ENCODE peak calls at places on chromosomes 3 and 15, in four cellular contexts. L is GM23248, Y is GM23338, T is SK-N-SH. J is an unnamed sample. For H3F3A, the result is how much of the 10 kb centered on the place peaks cover.

GRCh38 chr3:80556728-80557127 is 788.9 kb upstream of the ROBO1 start:
- DNase-seq in L (peak), Y (no peak), T (no peak), J (no peak)

GRCh38 chr3:30708472-30708871 is 102.1 kb downstream of the TGFBR2 start:
- DNase-seq in L (no peak), Y (no peak), T (no peak), J (no peak)

GRCh38 chr15:101091080-101092017 is 160.5 kb downstream of the CHSY1 start:
- DNase-seq in L (peak), Y (no peak), T (no peak), J (no peak)

GRCh38 chr15:29352402-29352801 is 82.8 kb upstream of the NSMCE3 start:
- DNase-seq in L (no peak), Y (no peak), T (no peak), J (no peak)

GRCh38 chr3:101466465-101467309 is 46.3 kb downstream of the SENP7 start:
- DNase-seq in L (no peak), Y (peak), T (no peak), J (no peak)

GRCh38 chr15:37015025-37015424 is 85.3 kb downstream of the MEIS2 start:
- DNase-seq in L (peak), Y (no peak), T (no peak), J (no peak)

GRCh38 chr3:136929984-136930671 is 27.7 kb upstream of the IL20RB start:
- DNase-seq in L (peak), Y (no peak), T (no peak), J (no peak)

GRCh38 chr3:159848348-159849118 is 140.1 kb upstream of the IL12A start:
- DNase-seq in L (peak), Y (no peak), T (no peak), J (no peak)

GRCh38 chr3:190862209-190863118 is at the start of gene GMNC:
- DNase-seq in L (peak), Y (peak), T (peak), J (peak)

GRCh38 chr15:77507151-77507847 is 86.6 kb downstream of the HMG20A start:
- DNase-seq in L (peak), Y (no peak), T (no peak), J (peak)

GRCh38 chr15:100785181-100786138 is 94.2 kb upstream of the ALDH1A3 start:
- DNase-seq in L (peak), Y (no peak), T (no peak), J (no peak)

GRCh38 chr15:48416301-48416700 is 85.1 kb downstream of the DUT start:
- DNase-seq in L (no peak), Y (no peak), T (no peak), J (no peak)
- H3K4me2 ChIP-seq in L (no peak), Y (no peak), T (no peak), J (no peak)

GRCh38 chr15:70524470-70524869 is 238.9 kb downstream of the UACA start:
- DNase-seq in L (no peak), Y (no peak), T (no peak), J (no peak)

GRCh38 chr15:70523192-70523591 is 240.2 kb downstream of the UACA start:
- DNase-seq in L (no peak), Y (no peak), T (no peak), J (no peak)

GRCh38 chr15:70521576-70522322 is 241.6 kb downstream of the UACA start:
- DNase-seq in L (no peak), Y (no peak), T (no peak), J (no peak)

GRCh38 chr15:70523634-70524033 is 239.7 kb downstream of the UACA start:
- DNase-seq in L (no peak), Y (no peak), T (no peak), J (no peak)

GRCh38 chr15:70522323-70522966 is 240.9 kb downstream of the UACA start:
- DNase-seq in L (no peak), Y (no peak), T (no peak), J (no peak)
- H3F3A ChIP-seq in L (under half), Y (under half), T (under half), J (under half)

DNA sequence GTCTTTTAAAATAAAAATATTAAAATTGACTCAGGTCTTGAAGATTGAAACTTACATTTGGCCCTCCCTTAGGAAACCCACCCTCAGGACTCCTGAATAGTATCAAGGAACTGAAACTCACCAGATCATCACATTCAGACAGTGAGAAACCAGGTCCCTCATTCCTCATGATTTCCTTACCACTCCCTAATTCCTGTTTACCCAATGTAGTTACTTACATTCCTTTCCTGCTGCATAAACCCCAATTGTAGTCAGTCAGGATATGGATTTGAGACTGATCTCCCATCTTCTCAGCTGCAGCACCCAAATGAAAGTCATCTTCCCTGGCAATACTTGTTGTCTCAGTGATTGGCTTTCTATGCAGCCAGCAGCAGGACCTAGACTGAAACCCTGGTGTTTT is 8.6 kb downstream of the ATP13A4 start:
- DNase-seq in L (no peak), Y (no peak), T (no peak), J (peak)
- H3K4me2 ChIP-seq in L (no peak), Y (no peak), T (no peak), J (no peak)

GRCh38 chr15:59794229-59794886 is 105.2 kb upstream of the BNIP2 start:
- DNase-seq in L (no peak), Y (no peak), T (no peak), J (no peak)
- H3F3A ChIP-seq in L (under half), Y (under half), T (under half), J (under half)

GRCh38 chr3:152290374-152290773 is 21.6 kb downstream of the MBNL1 start:
- DNase-seq in L (no peak), Y (no peak), T (no peak), J (no peak)

GRCh38 chr3:152287898-152288576 is 19.3 kb downstream of the MBNL1 start:
- DNase-seq in L (peak), Y (no peak), T (no peak), J (no peak)

GRCh38 chr3:152291238-152291637 is 22.5 kb downstream of the MBNL1 start:
- DNase-seq in L (no peak), Y (no peak), T (no peak), J (no peak)

GRCh38 chr3:152291649-152292066 is 22.9 kb downstream of the MBNL1 start:
- DNase-seq in L (no peak), Y (no peak), T (no peak), J (no peak)

DNA sequence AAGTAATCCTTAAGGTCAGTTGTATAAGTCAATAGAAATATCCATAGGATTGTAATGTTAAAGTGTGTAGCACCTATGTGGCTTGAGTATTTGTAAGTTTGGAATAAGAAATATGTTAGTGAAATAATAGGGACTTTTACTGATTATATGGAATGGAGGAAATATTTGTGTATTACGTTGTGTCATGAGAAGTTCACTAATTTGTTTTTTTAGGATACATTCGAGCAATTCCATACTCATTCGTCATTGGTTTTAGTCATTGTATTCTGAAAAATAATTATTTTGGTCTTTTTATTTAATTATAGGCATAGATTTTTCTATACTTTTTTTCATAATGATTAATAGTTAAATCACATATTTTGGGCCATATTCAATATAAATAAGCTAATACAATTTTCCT is 21.0 kb downstream of the MBNL1 start:
- DNase-seq in L (peak), Y (no peak), T (no peak), J (no peak)
- H3K4me2 ChIP-seq in L (peak), Y (no peak), T (no peak), J (no peak)

DNA sequence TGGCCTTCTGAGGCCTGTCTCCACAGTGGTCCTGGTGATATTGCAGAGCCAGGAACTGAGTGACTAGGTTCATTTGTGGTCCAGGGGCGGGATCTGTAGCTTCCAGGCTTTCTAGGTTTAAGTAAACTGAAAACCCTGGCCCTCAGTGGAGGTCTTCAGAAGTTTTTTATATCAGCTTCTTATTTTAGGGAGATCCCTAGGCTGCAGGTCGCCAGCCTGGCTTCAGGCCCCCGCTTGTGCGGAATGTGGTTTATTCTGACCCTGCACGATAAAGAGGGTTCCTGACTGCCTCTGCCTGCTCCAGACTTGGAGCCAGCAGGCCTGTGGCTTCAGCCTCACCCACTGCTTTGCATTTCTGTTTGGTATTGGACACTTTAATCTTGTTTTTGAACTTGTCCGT is 133.9 kb upstream of the PLXNA1 start:
- DNase-seq in L (no peak), Y (no peak), T (no peak), J (no peak)
- H3F3A ChIP-seq in L (under half), Y (under half), T (under half), J (under half)

GRCh38 chr3:57095361-57095760 is 34.9 kb downstream of the SPATA12 start:
- DNase-seq in L (no peak), Y (no peak), T (no peak), J (no peak)

GRCh38 chr3:57098418-57099310 is 38.2 kb downstream of the SPATA12 start:
- DNase-seq in L (no peak), Y (no peak), T (no peak), J (peak)

GRCh38 chr3:57105585-57105984 is 45.1 kb downstream of the SPATA12 start:
- DNase-seq in L (no peak), Y (no peak), T (no peak), J (no peak)

GRCh38 chr3:57097536-57097935 is 37.1 kb downstream of the SPATA12 start:
- DNase-seq in L (no peak), Y (no peak), T (no peak), J (no peak)

GRCh38 chr3:57100046-57100695 is 39.7 kb downstream of the SPATA12 start:
- DNase-seq in L (peak), Y (peak), T (peak), J (peak)
- H3K4me2 ChIP-seq in L (no peak), Y (no peak), T (no peak), J (no peak)

GRCh38 chr3:15666277-15666676 is 64.7 kb downstream of the BTD start:
- DNase-seq in L (no peak), Y (no peak), T (no peak), J (no peak)
- H3F3A ChIP-seq in L (under half), Y (under half), T (half or more), J (under half)

DNA sequence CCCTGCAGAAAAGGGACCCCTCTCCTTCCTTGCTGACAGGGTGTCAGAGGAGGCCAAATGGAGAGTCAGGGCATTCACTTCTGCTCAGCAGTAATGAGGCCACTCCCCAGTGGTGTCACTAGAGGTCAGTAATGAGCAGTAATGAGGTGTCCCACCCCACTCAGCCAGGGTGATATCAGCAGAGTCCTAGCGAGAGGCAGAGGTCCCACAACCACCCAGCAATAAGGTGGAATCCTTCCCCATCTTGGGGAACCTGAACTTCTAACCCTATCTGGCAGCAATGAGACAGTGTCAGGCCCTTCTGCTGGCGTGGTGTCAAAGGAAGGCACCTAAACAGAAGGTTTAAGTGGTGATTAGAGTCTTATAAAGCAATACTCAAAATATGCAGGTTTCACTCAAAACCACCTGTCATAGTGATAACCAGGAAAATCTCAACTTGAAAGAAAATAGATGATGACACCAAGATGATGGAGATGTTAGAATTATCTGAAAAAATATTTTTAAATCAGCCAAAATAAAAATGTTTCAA is 12.9 kb downstream of the OCA2 start:
- DNase-seq in L (peak), Y (peak), T (peak), J (peak)
- H3K4me2 ChIP-seq in L (no peak), Y (no peak), T (no peak), J (no peak)

J was measured in PC-9.